ENCODE peak calls at places on chromosomes 2 and 18, in six cellular contexts. N is sigmoid colon, T is breast epithelium, K is esophagus muscularis mucosa, S is HCT116, B is stomach. O is an unnamed sample.

GRCh38 chr2:47016172-47016913 is 100.7 kb upstream of the MCFD2 start:
- DNase-seq in N (no peak), T (no peak), K (no peak), S (peak), B (no peak), O (no peak)

GRCh38 chr18:5772271-5772670 is 123.1 kb downstream of the TMEM200C start:
- DNase-seq in N (peak), T (no peak), K (peak), S (no peak), B (no peak), O (no peak)

GRCh38 chr2:222268311-222268980 is 30.4 kb downstream of the PAX3 start:
- DNase-seq in N (no peak), T (no peak), K (no peak), S (no peak), B (no peak), O (no peak)

GRCh38 chr2:2294183-2294675 is 36.8 kb downstream of the MYT1L start:
- DNase-seq in N (no peak), T (no peak), K (no peak), S (no peak), B (no peak), O (no peak)

GRCh38 chr2:9315280-9315847 is 108.0 kb downstream of the ITGB1BP1 start:
- DNase-seq in N (no peak), T (no peak), K (no peak), S (no peak), B (no peak), O (no peak)

GRCh38 chr2:37886745-37887144 is 38.3 kb upstream of the RMDN2 start:
- DNase-seq in N (no peak), T (no peak), K (no peak), S (no peak), B (no peak), O (no peak)

GRCh38 chr2:168456526-168457176 is 579 bp downstream of the CERS6 start:
- DNase-seq in N (peak), T (no peak), K (no peak), S (no peak), B (peak), O (no peak)

GRCh38 chr2:31978436-31978835 is 32.4 kb downstream of the MEMO1 start:
- DNase-seq in N (no peak), T (no peak), K (no peak), S (no peak), B (no peak), O (no peak)

GRCh38 chr2:95005726-95006125 is 19.8 kb upstream of the MAL start:
- DNase-seq in N (no peak), T (no peak), K (no peak), S (no peak), B (no peak), O (no peak)

GRCh38 chr2:227802882-227803281 is 10.8 kb upstream of the CCL20 start:
- DNase-seq in N (no peak), T (no peak), K (no peak), S (no peak), B (no peak), O (no peak)

GRCh38 chr2:43052944-43053306 is 173.5 kb downstream of the ZFP36L2 start:
- DNase-seq in N (no peak), T (no peak), K (no peak), S (no peak), B (no peak), O (no peak)

GRCh38 chr2:37621199-37621598 is 50.2 kb downstream of the CDC42EP3 start:
- DNase-seq in N (no peak), T (no peak), K (no peak), S (no peak), B (no peak), O (no peak)

GRCh38 chr2:71940695-71941094 is 207.0 kb downstream of the CYP26B1 start:
- DNase-seq in N (no peak), T (no peak), K (peak), S (no peak), B (no peak), O (no peak)

GRCh38 chr2:179729961-179730360 is 131.5 kb downstream of the ZNF385B start:
- DNase-seq in N (no peak), T (no peak), K (no peak), S (no peak), B (no peak), O (no peak)

GRCh38 chr2:68318686-68319396 is 908 bp downstream of the CNRIP1 start:
- DNase-seq in N (peak), T (no peak), K (no peak), S (no peak), B (no peak), O (peak)

GRCh38 chr2:231604101-231604684 is 11.5 kb downstream of the TEX44 start:
- DNase-seq in N (peak), T (peak), K (no peak), S (no peak), B (peak), O (peak)

GRCh38 chr2:204913854-204914464 is 368.7 kb downstream of the PARD3B start:
- DNase-seq in N (no peak), T (no peak), K (no peak), S (no peak), B (no peak), O (no peak)

GRCh38 chr2:129902731-129903585 is 76.5 kb upstream of the RAB6C start:
- DNase-seq in N (no peak), T (no peak), K (peak), S (no peak), B (peak), O (no peak)

GRCh38 chr2:37836270-37836669 is 88.8 kb upstream of the RMDN2 start:
- DNase-seq in N (no peak), T (no peak), K (no peak), S (no peak), B (no peak), O (no peak)

GRCh38 chr2:125681976-125682805 is 973.8 kb upstream of the GYPC start:
- DNase-seq in N (no peak), T (no peak), K (no peak), S (no peak), B (no peak), O (no peak)

GRCh38 chr18:6624271-6624670 is 105.2 kb upstream of the ARHGAP28 start:
- DNase-seq in N (no peak), T (no peak), K (no peak), S (no peak), B (no peak), O (no peak)

GRCh38 chr2:234963785-234964615 is 12.2 kb downstream of the SH3BP4 start:
- DNase-seq in N (peak), T (peak), K (no peak), S (peak), B (peak), O (peak)

GRCh38 chr2:73117441-73117840 is 4.7 kb upstream of the RAB11FIP5 start:
- DNase-seq in N (no peak), T (no peak), K (no peak), S (no peak), B (no peak), O (no peak)

GRCh38 chr2:233764264-233764663 is 4.2 kb downstream of the UGT1A1 start:
- DNase-seq in N (no peak), T (no peak), K (no peak), S (no peak), B (no peak), O (no peak)

GRCh38 chr2:149715005-149715592 is 127.5 kb upstream of the MMADHC start:
- DNase-seq in N (no peak), T (no peak), K (no peak), S (peak), B (no peak), O (no peak)

GRCh38 chr2:111659361-111660281 is 224.4 kb downstream of the ANAPC1 start:
- DNase-seq in N (peak), T (no peak), K (peak), S (peak), B (peak), O (peak)

GRCh38 chr2:217861334-217861877 is 141.4 kb downstream of the TNS1 start:
- DNase-seq in N (no peak), T (no peak), K (no peak), S (no peak), B (no peak), O (no peak)

GRCh38 chr2:116499389-116499788 is 1315.1 kb upstream of the DDX18 start:
- DNase-seq in N (no peak), T (no peak), K (no peak), S (no peak), B (no peak), O (no peak)

GRCh38 chr18:75475228-75475627 is 47.7 kb upstream of the SMIM21 start:
- DNase-seq in N (no peak), T (no peak), K (no peak), S (no peak), B (no peak), O (no peak)

GRCh38 chr2:104872866-104873688 is 19.2 kb downstream of the POU3F3 start:
- DNase-seq in N (peak), T (no peak), K (no peak), S (peak), B (peak), O (peak)

GRCh38 chr2:104872034-104872865 is 18.3 kb downstream of the POU3F3 start:
- DNase-seq in N (no peak), T (no peak), K (no peak), S (no peak), B (no peak), O (no peak)

GRCh38 chr2:104873689-104874054 is 19.8 kb downstream of the POU3F3 start:
- DNase-seq in N (no peak), T (no peak), K (no peak), S (no peak), B (no peak), O (no peak)

GRCh38 chr2:104876606-104877005 is 22.7 kb downstream of the POU3F3 start:
- DNase-seq in N (peak), T (no peak), K (no peak), S (no peak), B (no peak), O (no peak)

GRCh38 chr2:104874230-104874629 is 20.3 kb downstream of the POU3F3 start:
- DNase-seq in N (no peak), T (no peak), K (no peak), S (no peak), B (no peak), O (no peak)
- H3K4me3 ChIP-seq in N (no peak), T (no peak), K (no peak), S (no peak), B (no peak), O (no peak)

DNA sequence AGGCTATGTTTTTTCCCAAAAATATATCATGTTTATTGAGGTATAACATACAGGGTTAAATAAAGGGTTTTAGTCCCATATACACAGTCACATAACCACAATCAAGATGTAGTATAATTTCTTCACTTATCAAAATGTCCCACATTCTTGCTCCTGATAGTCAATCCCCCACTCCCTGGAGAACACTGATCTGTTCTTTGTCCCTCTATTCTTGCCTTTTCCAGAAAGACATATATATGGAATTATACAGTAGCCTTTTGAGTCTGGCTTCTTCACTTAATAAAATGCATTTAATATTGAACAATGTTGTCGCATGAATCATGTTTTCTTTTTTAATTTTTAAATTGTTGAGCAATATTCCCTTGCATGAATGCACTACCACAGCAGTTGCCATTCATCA is 1059.7 kb downstream of the TSN start:
- DNase-seq in N (no peak), T (no peak), K (no peak), S (no peak), B (no peak), O (no peak)
- H3K27ac ChIP-seq in N (no peak), T (no peak), K (no peak), S (no peak), B (no peak), O (no peak)

GRCh38 chr2:61671561-61672315 is 133.6 kb upstream of the XPO1 start:
- DNase-seq in N (no peak), T (no peak), K (peak), S (no peak), B (no peak), O (no peak)
- TF ChIP-seq POLR2AphosphoS5 in N (no peak), T (no peak), K (no peak), S (no peak), B (no peak), O (no peak)

DNA sequence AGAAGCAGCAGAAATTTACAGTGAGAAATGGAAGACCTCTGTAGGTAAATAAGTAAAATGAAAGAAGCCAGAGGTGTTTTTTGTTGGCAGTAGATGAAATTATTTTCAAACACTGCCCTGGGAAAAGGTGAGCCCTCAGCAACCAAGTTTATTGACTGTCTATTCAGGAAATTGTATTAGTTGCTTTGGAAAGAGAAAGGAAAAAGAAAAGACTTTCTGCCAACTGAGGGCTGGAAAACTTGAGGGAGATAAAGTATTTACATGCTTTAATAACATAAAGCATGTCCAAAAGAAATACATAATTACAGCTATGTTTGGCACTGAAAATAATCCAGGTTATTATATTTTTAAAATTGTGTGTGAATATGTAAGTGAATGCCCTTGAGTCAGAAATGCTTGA is 14.7 kb downstream of the CRIM1 start:
- DNase-seq in N (no peak), T (no peak), K (no peak), S (no peak), B (no peak), O (no peak)
- H3K4me3 ChIP-seq in N (no peak), T (no peak), K (no peak), S (no peak), B (no peak), O (no peak)

DNA sequence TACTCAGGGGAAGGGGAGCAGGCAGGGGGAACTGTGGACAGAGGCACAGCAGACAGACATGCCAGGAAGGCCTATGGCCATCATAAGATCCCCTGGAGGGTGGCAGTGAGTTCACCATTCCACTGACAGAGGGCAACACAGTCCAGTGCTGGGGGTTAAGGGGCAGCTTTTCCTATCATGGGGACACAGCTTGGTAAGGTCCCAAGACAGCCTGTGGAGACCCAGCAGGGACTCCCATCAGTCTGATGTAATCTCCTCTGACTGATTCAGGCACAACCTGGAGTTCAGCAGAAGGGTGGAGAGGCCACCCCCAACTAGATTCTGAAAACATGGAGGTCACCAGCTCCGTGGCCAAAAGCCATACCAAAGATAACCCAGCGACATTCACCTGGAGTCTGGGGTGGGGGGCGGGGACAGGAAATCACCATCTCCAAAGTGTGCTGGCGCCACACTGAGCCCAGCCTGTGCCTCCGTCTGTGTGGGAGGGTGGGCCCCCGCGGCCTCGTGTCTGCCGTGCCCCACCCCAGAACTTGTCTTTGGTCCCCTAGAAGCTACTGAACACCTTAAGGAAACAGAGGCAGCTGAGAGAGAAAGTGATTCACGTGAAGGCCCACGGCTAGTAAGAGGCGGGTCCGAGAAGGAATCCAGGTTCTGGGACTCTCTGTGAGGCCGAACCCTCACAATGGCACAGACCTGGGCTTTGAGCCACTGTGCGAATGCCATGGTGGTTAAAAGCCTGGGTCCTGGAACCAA is 28.6 kb downstream of the DNMT3A start:
- DNase-seq in N (no peak), T (no peak), K (no peak), S (no peak), B (no peak), O (no peak)
- H3K27ac ChIP-seq in N (peak), T (peak), K (peak), S (no peak), B (peak), O (no peak)

GRCh38 chr2:219225350-219225749 is 4.1 kb downstream of the ATG9A start:
- DNase-seq in N (no peak), T (no peak), K (no peak), S (no peak), B (no peak), O (no peak)
- TF ChIP-seq POLR2AphosphoS5 in N (no peak), T (no peak), K (no peak), S (no peak), B (no peak), O (no peak)

GRCh38 chr2:237695201-237695780 is 67.9 kb downstream of the LRRFIP1 start:
- DNase-seq in N (peak), T (no peak), K (no peak), S (peak), B (no peak), O (no peak)
- H3K4me3 ChIP-seq in N (peak), T (peak), K (peak), S (peak), B (peak), O (peak)

GRCh38 chr18:8260319-8260718 is 348.9 kb upstream of the RAB12 start:
- DNase-seq in N (no peak), T (no peak), K (no peak), S (no peak), B (no peak), O (no peak)
- H3K27ac ChIP-seq in N (no peak), T (no peak), K (no peak), S (no peak), B (no peak), O (no peak)

GRCh38 chr2:160268382-160268781 is 68.3 kb upstream of the ITGB6 start:
- DNase-seq in N (no peak), T (no peak), K (no peak), S (no peak), B (no peak), O (no peak)

GRCh38 chr2:160271166-160272086 is 71.4 kb upstream of the ITGB6 start:
- DNase-seq in N (no peak), T (no peak), K (no peak), S (no peak), B (no peak), O (no peak)

GRCh38 chr2:160270571-160271113 is 70.6 kb upstream of the ITGB6 start:
- DNase-seq in N (peak), T (no peak), K (no peak), S (no peak), B (peak), O (no peak)

GRCh38 chr2:160269365-160269764 is 69.3 kb upstream of the ITGB6 start:
- DNase-seq in N (no peak), T (no peak), K (no peak), S (no peak), B (no peak), O (no peak)

GRCh38 chr2:160269803-160270570 is 69.9 kb upstream of the ITGB6 start:
- DNase-seq in N (peak), T (peak), K (peak), S (peak), B (peak), O (peak)
- TF ChIP-seq POLR2AphosphoS5 in N (peak), T (peak), K (peak), S (no peak), B (peak), O (peak)

DNA sequence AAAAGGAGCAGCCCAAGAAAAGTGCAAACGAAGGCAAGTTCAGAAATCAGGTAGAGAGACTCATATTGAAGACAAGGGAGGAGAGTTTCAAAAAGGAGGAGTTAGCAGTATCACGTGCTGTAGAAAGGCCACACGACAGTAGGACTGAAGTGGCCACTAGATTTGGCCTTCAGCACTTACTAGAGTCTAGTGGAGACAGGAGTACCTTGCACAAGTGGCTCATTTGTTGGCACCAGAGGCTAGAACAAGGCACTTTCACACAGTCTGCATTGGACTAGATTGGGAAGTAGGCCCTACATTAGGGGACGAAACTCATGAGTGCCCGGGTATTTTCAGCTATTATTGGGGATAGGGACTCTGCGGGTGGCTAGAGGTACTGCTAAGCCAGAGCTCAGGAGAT is 1.6 kb upstream of the NCOA1 start:
- DNase-seq in N (no peak), T (no peak), K (no peak), S (no peak), B (no peak), O (no peak)
- H3K4me3 ChIP-seq in N (no peak), T (no peak), K (no peak), S (no peak), B (no peak), O (no peak)

O was measured in suprapubic skin.